ENCODE peak calls at places on chromosome 11, in four cellular contexts. X is A549, P is AG04450, I is esophagus squamous epithelium. Z is an unnamed sample.
A peak's percentile ranks its signal among the peaks of the same experiment; 100 is the strongest.

GRCh38 chr11:68989936-68990606 is 9.3 kb upstream of the MRGPRD start:
- DNase-seq in X (no peak), P (no peak), I (no peak), Z (no peak)

GRCh38 chr11:25943777-25944661 is 387.9 kb upstream of the ANO3 start:
- DNase-seq in X (no peak), P (no peak), I (no peak), Z (no peak)

GRCh38 chr11:126488591-126489370 is 133.3 kb downstream of the ST3GAL4 start:
- DNase-seq in X (no peak), P (no peak), I (no peak), Z (no peak)

GRCh38 chr11:66844496-66845142 is 1.4 kb downstream of the RCE1 start:
- DNase-seq in X (no peak), P (no peak), I (no peak), Z (no peak)

GRCh38 chr11:17777086-17777725 is 42.6 kb downstream of the KCNC1 start:
- DNase-seq in X (no peak), P (no peak), I (no peak), Z (no peak)

GRCh38 chr11:17498475-17498874 is 21.8 kb upstream of the ABCC8 start:
- DNase-seq in X (no peak), P (no peak), I (no peak), Z (no peak)

GRCh38 chr11:113241190-113242051 is 73.0 kb upstream of the TTC12 start:
- DNase-seq in X (no peak), P (no peak), I (no peak), Z (no peak)

GRCh38 chr11:80838153-80838552 is 1397.3 kb upstream of the TENM4 start:
- DNase-seq in X (no peak), P (no peak), I (no peak), Z (no peak)

GRCh38 chr11:17986007-17986710 is 26.7 kb downstream of the SERGEF start:
- DNase-seq in X (no peak), P (peak; percentile 63), I (no peak), Z (no peak)

GRCh38 chr11:118907749-118908106 is 18.0 kb downstream of the BCL9L start:
- DNase-seq in X (no peak), P (no peak), I (no peak), Z (no peak)

GRCh38 chr11:69386594-69387408 is 92.8 kb downstream of the MYEOV start:
- DNase-seq in X (no peak), P (no peak), I (no peak), Z (no peak)

GRCh38 chr11:9273430-9274336 is 8.5 kb upstream of the DENND5A start:
- DNase-seq in X (no peak), P (no peak), I (no peak), Z (no peak)

GRCh38 chr11:81578571-81578970 is 1155.1 kb downstream of the FAM181B start:
- DNase-seq in X (no peak), P (no peak), I (no peak), Z (no peak)

GRCh38 chr11:107438148-107438547 is 19.5 kb downstream of the CWF19L2 start:
- DNase-seq in X (no peak), P (no peak), I (no peak), Z (no peak)
- TF ChIP-seq CTCF in X (no peak), P (no peak), I (no peak), Z (no peak)

DNA sequence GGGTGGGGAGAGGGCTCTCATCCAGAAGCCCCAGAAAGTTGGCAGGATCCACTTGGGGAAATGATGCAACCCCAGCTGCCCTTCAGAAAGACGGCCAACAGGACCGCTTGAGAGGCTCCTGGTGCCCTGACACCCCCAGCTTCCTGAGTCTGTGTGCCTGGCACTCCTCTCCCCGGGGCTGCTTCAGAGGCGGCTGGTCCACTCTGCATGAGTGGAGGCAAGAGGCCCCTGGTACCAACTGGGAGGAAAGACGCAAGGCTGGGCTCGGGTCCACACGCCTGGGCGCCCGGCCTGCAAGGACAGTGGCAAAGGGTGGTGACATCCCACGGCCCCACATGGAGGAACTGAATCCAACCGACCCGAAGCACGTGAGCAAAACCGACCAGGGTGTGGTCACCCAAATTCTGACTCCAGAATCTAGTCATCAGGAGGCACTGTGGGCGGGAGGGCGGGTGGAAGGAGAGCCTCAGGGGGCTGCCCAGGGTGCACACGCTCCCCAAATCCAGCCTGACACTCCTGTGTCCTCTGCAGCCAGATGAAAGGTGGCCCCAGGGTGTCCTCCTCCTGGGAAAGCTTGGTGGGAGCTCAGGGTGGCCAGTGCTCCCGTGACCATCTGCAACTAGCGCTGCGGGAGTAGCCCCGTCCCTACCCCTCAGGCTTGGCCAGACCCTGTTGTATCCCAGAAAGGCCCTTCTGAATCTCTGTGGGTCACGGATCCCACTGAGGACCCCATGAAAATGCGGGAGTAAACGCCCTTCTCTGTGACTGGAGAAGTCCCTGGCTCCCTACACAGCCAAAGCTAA is 3.7 kb downstream of the RNH1 start:
- DNase-seq in X (no peak), P (no peak), I (no peak), Z (no peak)
- H3K4me3 ChIP-seq in X (no peak overlapping the region), P (peak overlapping the region; percentile 58), I (peak overlapping the region; percentile 51), Z (peak overlapping the region; percentile 44)

GRCh38 chr11:103800406-103801114 is 235.9 kb upstream of the DDI1 start:
- DNase-seq in X (no peak), P (no peak), I (no peak), Z (no peak)
- TF ChIP-seq CTCF in X (no peak), P (no peak), I (no peak), Z (no peak)

DNA sequence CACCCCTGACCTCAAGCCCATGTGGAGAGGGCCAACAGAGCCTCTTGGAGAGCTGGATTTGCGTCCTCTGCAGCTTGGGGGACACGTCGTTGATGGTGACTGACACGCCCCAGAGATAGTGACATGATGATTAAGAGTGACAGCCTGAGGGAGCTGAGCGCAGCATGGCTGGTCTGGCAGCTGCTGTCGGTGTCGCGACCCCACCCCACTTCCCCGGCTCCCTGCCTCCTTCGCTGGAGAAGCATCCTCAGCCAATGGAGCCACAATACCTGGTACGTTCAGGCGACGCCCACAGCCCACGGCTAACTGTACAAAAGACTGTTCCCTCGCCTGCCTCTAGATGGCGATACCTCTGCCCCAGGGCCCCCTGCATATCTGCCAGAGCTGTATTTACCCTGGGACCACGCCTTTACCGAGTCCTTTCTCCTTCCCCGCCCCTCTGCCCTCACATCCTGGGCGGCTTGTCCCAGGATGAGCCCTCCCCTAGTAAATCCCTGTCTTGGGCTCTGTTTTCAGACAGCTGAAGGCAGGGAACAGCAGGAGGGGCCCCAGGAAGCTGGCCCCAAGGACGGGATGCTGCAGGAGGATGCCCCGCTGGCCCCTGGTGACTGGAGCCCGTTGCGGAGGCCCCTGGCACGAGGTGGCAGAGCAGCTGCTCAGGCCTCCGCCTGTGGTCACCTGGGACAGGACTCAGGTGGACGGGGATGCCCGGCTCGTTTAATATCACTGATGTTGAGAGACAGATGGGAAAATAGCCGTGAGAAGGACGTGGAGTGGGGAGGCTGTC is 90.6 kb downstream of the RPS6KA4 start:
- DNase-seq in X (peak; percentile 90), P (no peak), I (no peak), Z (no peak)
- H3K4me3 ChIP-seq in X (peak overlapping the region; percentile 37), P (no peak overlapping the region), I (peak overlapping the region; percentile 24), Z (no peak overlapping the region)

DNA sequence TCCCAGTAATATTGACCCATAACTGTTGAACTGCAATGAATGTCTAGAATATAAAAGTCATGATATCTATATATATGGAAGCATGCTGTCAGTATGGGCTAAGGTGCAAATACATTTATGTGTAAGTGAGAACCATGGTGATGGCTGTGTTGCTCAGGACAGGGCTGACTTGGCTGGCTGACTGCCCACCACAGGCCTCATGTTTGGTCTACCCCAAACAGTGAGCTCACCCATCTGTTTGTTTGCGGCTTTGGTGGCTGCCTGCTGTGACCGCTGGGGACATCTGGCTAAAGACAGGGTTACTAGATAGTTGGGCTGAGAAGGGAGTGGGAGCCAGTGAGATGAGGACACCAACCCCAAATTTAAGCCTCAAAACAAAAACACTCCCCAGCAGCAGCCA is 6.3 kb downstream of the CD44 start:
- DNase-seq in X (no peak), P (no peak), I (no peak), Z (no peak)
- TF ChIP-seq CTCF in X (no peak), P (no peak), I (no peak), Z (no peak)

GRCh38 chr11:115927823-115928329 is 423.7 kb upstream of the CADM1 start:
- DNase-seq in X (no peak), P (no peak), I (no peak), Z (no peak)
- H3K4me3 ChIP-seq in X (no peak overlapping the region), P (no peak overlapping the region), I (no peak overlapping the region), Z (no peak overlapping the region)

GRCh38 chr11:121394785-121395184 is 57.3 kb upstream of the SORL1 start:
- DNase-seq in X (no peak), P (no peak), I (no peak), Z (no peak)

GRCh38 chr11:121391914-121392313 is 60.2 kb upstream of the SORL1 start:
- DNase-seq in X (no peak), P (no peak), I (no peak), Z (no peak)

GRCh38 chr11:121389651-121390050 is 62.5 kb upstream of the SORL1 start:
- DNase-seq in X (no peak), P (no peak), I (no peak), Z (no peak)

GRCh38 chr11:121393855-121394254 is 58.3 kb upstream of the SORL1 start:
- DNase-seq in X (no peak), P (no peak), I (no peak), Z (no peak)
- TF ChIP-seq CTCF in X (no peak), P (no peak), I (no peak), Z (no peak)

GRCh38 chr11:73981051-73981805 is 1.4 kb downstream of the UCP2 start:
- DNase-seq in X (no peak), P (no peak), I (no peak), Z (no peak)
- H3K4me3 ChIP-seq in X (peak overlapping the region; percentile 62), P (no peak overlapping the region), I (peak overlapping the region; percentile 70), Z (no peak overlapping the region)

GRCh38 chr11:597166-597725 is 18.5 kb downstream of the IRF7 start:
- DNase-seq in X (no peak), P (no peak), I (no peak), Z (no peak)
- TF ChIP-seq CTCF in X (no peak), P (no peak), I (no peak), Z (peak; percentile 24)

GRCh38 chr11:75101424-75102128 is 4.9 kb upstream of the OR2AT4 start:
- DNase-seq in X (no peak), P (no peak), I (no peak), Z (no peak)

GRCh38 chr11:75105462-75105925 is 8.8 kb upstream of the OR2AT4 start:
- DNase-seq in X (no peak), P (no peak), I (no peak), Z (no peak)

GRCh38 chr11:75103380-75104026 is 6.8 kb upstream of the OR2AT4 start:
- DNase-seq in X (no peak), P (peak; percentile 33), I (no peak), Z (no peak)

GRCh38 chr11:75112200-75112599 is 15.5 kb upstream of the OR2AT4 start:
- DNase-seq in X (no peak), P (no peak), I (no peak), Z (no peak)

GRCh38 chr11:75107187-75107586 is 10.5 kb upstream of the OR2AT4 start:
- DNase-seq in X (no peak), P (no peak), I (no peak), Z (no peak)
- H3K4me3 ChIP-seq in X (no peak overlapping the region), P (no peak overlapping the region), I (no peak overlapping the region), Z (no peak overlapping the region)

Z was measured in epithelial cell of proximal tubule.